ENCODE peak calls at places on chromosomes 3 and 15, in five cellular contexts. One of them, this sample, is unnamed.

GRCh38 chr15:101446527-101447167 is 42.9 kb downstream of the PCSK6 start:
- DNase-seq in neuronal stem cell: no peak
- DNase-seq in IMR-90: no peak
- DNase-seq in mesenchymal stem cell: peak; percentile 84
- DNase-seq in H1: no peak
- DNase-seq in this sample: no peak

GRCh38 chr3:125582707-125583106 is 12.6 kb downstream of the OSBPL11 start:
- DNase-seq in neuronal stem cell: no peak
- DNase-seq in IMR-90: peak; percentile 32
- DNase-seq in mesenchymal stem cell: no peak
- DNase-seq in H1: no peak
- DNase-seq in this sample: no peak

GRCh38 chr3:105793040-105793439 is 75.8 kb downstream of the CBLB start:
- DNase-seq in neuronal stem cell: no peak
- DNase-seq in IMR-90: no peak
- DNase-seq in mesenchymal stem cell: peak; percentile 60
- DNase-seq in H1: no peak
- DNase-seq in this sample: peak; percentile 20

GRCh38 chr3:112411425-112411824 is 78.5 kb downstream of the CD200 start:
- DNase-seq in neuronal stem cell: no peak
- DNase-seq in IMR-90: peak; percentile 18
- DNase-seq in mesenchymal stem cell: no peak
- DNase-seq in H1: no peak
- DNase-seq in this sample: peak; percentile 40

GRCh38 chr15:37106490-37107001 is 6.2 kb upstream of the MEIS2 start:
- DNase-seq in neuronal stem cell: peak; percentile 69
- DNase-seq in IMR-90: peak; percentile 24
- DNase-seq in mesenchymal stem cell: peak; percentile 68
- DNase-seq in H1: peak; percentile 72
- DNase-seq in this sample: peak; percentile 86

GRCh38 chr3:38554127-38554827 is 58.1 kb downstream of the EXOG start:
- DNase-seq in neuronal stem cell: no peak
- DNase-seq in IMR-90: no peak
- DNase-seq in mesenchymal stem cell: no peak
- DNase-seq in H1: no peak
- DNase-seq in this sample: no peak

GRCh38 chr3:13234664-13235063 is 161.4 kb upstream of the IQSEC1 start:
- DNase-seq in neuronal stem cell: no peak
- DNase-seq in IMR-90: no peak
- DNase-seq in mesenchymal stem cell: no peak
- DNase-seq in H1: no peak
- DNase-seq in this sample: no peak

GRCh38 chr3:11328196-11328945 is 56.2 kb downstream of the ATG7 start:
- DNase-seq in neuronal stem cell: no peak
- DNase-seq in IMR-90: no peak
- DNase-seq in mesenchymal stem cell: no peak
- DNase-seq in H1: no peak
- DNase-seq in this sample: no peak

GRCh38 chr3:42080452-42080872 is 10.7 kb upstream of the TRAK1 start:
- DNase-seq in neuronal stem cell: no peak
- DNase-seq in IMR-90: peak; percentile 32
- DNase-seq in mesenchymal stem cell: peak; percentile 68
- DNase-seq in H1: no peak
- DNase-seq in this sample: peak; percentile 79

GRCh38 chr3:120093119-120093922 is 926 bp downstream of the GSK3B start:
- DNase-seq in neuronal stem cell: peak; percentile 78
- DNase-seq in IMR-90: peak; percentile 85
- DNase-seq in mesenchymal stem cell: peak; percentile 93
- DNase-seq in H1: no peak
- DNase-seq in this sample: peak; percentile 94

GRCh38 chr3:194308635-194309213 is 42.4 kb downstream of the CPN2 start:
- DNase-seq in neuronal stem cell: no peak
- DNase-seq in IMR-90: no peak
- DNase-seq in mesenchymal stem cell: no peak
- DNase-seq in H1: no peak
- DNase-seq in this sample: no peak

GRCh38 chr15:28947241-28947674 is 61.5 kb downstream of the APBA2 start:
- DNase-seq in neuronal stem cell: no peak
- DNase-seq in IMR-90: no peak
- DNase-seq in mesenchymal stem cell: no peak
- DNase-seq in H1: no peak
- DNase-seq in this sample: no peak

GRCh38 chr3:113758389-113759029 is 11.7 kb downstream of the ATP6V1A start:
- DNase-seq in neuronal stem cell: no peak
- DNase-seq in IMR-90: peak; percentile 75
- DNase-seq in mesenchymal stem cell: peak; percentile 64
- DNase-seq in H1: no peak
- DNase-seq in this sample: no peak

GRCh38 chr3:149371001-149371722 is 6.3 kb downstream of the TM4SF1 start:
- DNase-seq in neuronal stem cell: no peak
- DNase-seq in IMR-90: peak; percentile 72
- DNase-seq in mesenchymal stem cell: peak; percentile 77
- DNase-seq in H1: no peak
- DNase-seq in this sample: no peak

GRCh38 chr3:50459792-50460191 is 43.6 kb downstream of the CACNA2D2 start:
- DNase-seq in neuronal stem cell: no peak
- DNase-seq in IMR-90: no peak
- DNase-seq in mesenchymal stem cell: no peak
- DNase-seq in H1: no peak
- DNase-seq in this sample: no peak

GRCh38 chr15:47184405-47185221 is 532.7 kb upstream of the SEMA6D start:
- DNase-seq in neuronal stem cell: peak; percentile 41
- DNase-seq in IMR-90: peak; percentile 14
- DNase-seq in mesenchymal stem cell: peak; percentile 27
- DNase-seq in H1: peak; percentile 80
- DNase-seq in this sample: peak; percentile 46

GRCh38 chr3:139770577-139770976 is 92.8 kb upstream of the NMNAT3 start:
- DNase-seq in neuronal stem cell: no peak
- DNase-seq in IMR-90: no peak
- DNase-seq in mesenchymal stem cell: no peak
- DNase-seq in H1: no peak
- DNase-seq in this sample: no peak

GRCh38 chr3:139771331-139771730 is 93.6 kb upstream of the NMNAT3 start:
- DNase-seq in neuronal stem cell: no peak
- DNase-seq in IMR-90: no peak
- DNase-seq in mesenchymal stem cell: no peak
- DNase-seq in H1: no peak
- DNase-seq in this sample: no peak

GRCh38 chr3:139774570-139775302 is 97.0 kb upstream of the NMNAT3 start:
- DNase-seq in neuronal stem cell: peak; percentile 61
- DNase-seq in IMR-90: no peak
- DNase-seq in mesenchymal stem cell: peak; percentile 72
- DNase-seq in H1: peak; percentile 54
- DNase-seq in this sample: peak; percentile 97

DNA sequence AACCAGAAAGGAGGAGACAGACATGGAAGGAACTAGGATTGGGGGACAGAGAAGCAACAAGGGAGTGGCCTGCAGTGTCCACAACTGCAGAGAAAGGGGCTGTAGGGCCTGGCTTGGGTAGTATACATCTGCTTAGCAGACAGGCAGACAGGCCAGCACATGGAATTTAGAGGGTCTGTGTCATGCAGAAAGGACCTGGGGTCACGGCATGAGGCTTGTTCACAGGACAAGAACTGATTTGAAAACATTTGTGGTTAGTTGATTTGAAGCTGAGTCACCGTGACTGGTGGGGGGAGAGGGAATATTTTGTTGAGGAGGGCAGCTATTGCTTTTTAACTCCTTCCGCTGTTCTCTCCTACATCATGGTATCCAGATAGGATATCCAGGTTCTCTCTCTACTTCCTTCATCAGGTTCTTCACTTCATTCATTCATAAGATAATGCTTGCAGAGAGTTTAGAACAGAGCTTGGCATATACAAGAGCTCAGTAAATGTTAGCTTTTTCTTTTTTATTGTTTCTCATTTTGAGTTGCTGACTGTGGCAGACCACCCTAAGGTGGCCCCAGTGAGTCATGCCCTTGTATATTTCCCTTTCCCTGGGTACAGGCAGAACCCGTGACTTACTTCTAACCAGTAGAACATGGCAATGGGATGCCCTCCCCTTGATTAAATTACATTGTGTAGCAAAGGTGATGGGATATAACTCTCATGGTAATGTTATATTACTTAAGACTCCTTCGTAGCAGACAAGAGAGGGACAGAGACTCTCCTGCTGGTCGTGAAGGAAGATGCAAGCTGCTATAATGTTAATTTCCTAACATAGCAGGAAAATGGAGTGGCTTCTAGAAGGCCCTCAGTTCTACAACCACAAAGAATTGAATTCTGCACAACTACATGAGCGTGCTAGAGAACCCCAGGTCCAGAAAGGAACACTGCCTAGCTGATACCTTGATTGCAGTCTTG is 95.0 kb upstream of the NMNAT3 start:
- DNase-seq in neuronal stem cell: no peak
- DNase-seq in IMR-90: peak; percentile 80
- DNase-seq in mesenchymal stem cell: peak; percentile 91
- DNase-seq in H1: no peak
- DNase-seq in this sample: peak; percentile 45
- H3K79me1 ChIP-seq in neuronal stem cell: no peaks in the 10 kb centered on the region
- H3K79me1 ChIP-seq in IMR-90: no peaks in the 10 kb centered on the region
- H3K79me1 ChIP-seq in mesenchymal stem cell: no peaks in the 10 kb centered on the region
- H3K79me1 ChIP-seq in H1: no peaks in the 10 kb centered on the region
- H3K79me1 ChIP-seq in this sample: no peaks in the 10 kb centered on the region

DNA sequence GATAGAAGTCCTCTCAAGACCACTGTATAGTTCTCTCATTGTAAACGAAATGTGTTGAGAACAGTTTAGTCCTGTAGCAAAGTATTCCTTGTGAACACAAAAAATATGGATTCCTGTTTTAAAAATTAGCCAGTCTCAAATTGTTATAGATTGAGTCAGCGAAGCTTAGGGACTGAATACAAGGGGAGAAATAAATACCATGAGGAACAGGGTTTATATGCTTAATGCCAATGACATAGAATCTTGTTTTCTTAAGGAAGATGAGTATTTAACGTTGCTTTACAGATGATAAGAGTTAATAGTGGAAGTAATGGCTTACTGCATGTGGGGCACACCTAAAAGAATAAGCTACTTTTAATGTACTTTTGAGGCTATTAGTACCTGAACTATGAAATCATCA is 37.9 kb downstream of the SETD5 start:
- DNase-seq in neuronal stem cell: no peak
- DNase-seq in IMR-90: peak; percentile 70
- DNase-seq in mesenchymal stem cell: no peak
- DNase-seq in H1: no peak
- DNase-seq in this sample: no peak
- H3K36me3 ChIP-seq in neuronal stem cell: peaks cover 100% of the 10 kb centered on the region
- H3K36me3 ChIP-seq in IMR-90: peaks cover 56% of the 10 kb centered on the region
- H3K36me3 ChIP-seq in mesenchymal stem cell: peaks cover 15% of the 10 kb centered on the region
- H3K36me3 ChIP-seq in H1: peaks cover 27% of the 10 kb centered on the region
- H3K36me3 ChIP-seq in this sample: peaks cover 20% of the 10 kb centered on the region

DNA sequence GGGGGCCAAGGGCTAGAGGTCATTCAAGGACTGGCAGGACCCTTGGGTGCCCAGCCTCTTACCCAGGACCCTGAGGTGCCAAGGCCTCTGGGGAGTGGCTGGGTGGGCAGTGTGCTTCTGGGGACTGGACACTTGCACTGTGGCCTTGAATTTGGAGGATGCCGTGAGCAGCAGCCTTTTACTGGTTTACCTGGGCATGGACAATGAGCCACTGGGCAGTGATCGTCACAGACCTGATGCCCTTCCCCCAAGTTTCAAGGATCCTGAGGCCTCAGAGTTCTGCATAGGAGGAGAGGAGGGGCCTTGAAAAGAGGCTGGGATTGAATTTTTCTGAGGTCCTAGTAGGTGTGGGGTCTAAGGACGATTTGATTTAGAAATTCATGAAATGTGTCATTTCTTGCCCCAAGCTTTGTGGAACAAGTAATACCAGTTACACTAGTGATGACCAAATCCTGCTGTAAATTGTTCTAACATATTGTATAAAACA is 146.1 kb upstream of the TPM1 start:
- DNase-seq in neuronal stem cell: no peak
- DNase-seq in IMR-90: no peak
- DNase-seq in mesenchymal stem cell: no peak
- DNase-seq in H1: no peak
- DNase-seq in this sample: peak; percentile 57
- H3K79me1 ChIP-seq in neuronal stem cell: no peaks in the 10 kb centered on the region
- H3K79me1 ChIP-seq in IMR-90: no peaks in the 10 kb centered on the region
- H3K79me1 ChIP-seq in mesenchymal stem cell: peaks cover 2% of the 10 kb centered on the region
- H3K79me1 ChIP-seq in H1: no peaks in the 10 kb centered on the region
- H3K79me1 ChIP-seq in this sample: no peaks in the 10 kb centered on the region

DNA sequence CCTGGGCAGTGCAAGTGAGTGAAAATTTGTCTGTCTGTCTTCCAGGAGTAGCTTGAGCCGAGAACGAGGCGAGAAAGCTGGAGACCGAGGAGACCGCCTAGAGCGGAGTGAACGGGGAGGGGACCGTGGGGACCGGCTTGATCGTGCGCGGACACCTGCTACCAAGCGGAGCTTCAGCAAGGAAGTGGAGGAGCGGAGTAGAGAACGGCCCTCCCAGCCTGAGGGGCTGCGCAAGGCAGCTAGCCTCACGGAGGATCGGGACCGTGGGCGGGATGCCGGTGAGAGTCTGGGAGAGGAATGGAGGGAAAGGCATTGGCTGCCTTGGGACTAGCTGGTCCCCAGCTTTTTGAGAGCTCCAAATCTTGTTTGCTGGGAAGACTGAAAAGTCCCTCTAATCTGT is 10.2 kb upstream of the FAM131A start:
- DNase-seq in neuronal stem cell: no peak
- DNase-seq in IMR-90: no peak
- DNase-seq in mesenchymal stem cell: no peak
- DNase-seq in H1: no peak
- DNase-seq in this sample: no peak
- H3K36me3 ChIP-seq in neuronal stem cell: peaks cover 100% of the 10 kb centered on the region
- H3K36me3 ChIP-seq in IMR-90: peaks cover 86% of the 10 kb centered on the region
- H3K36me3 ChIP-seq in mesenchymal stem cell: peaks cover 85% of the 10 kb centered on the region
- H3K36me3 ChIP-seq in H1: peaks cover 74% of the 10 kb centered on the region
- H3K36me3 ChIP-seq in this sample: peaks cover 59% of the 10 kb centered on the region

GRCh38 chr15:66848116-66848515 is 146.1 kb downstream of the SMAD6 start:
- DNase-seq in neuronal stem cell: no peak
- DNase-seq in IMR-90: no peak
- DNase-seq in mesenchymal stem cell: no peak
- DNase-seq in H1: no peak
- DNase-seq in this sample: no peak
- H3K79me1 ChIP-seq in neuronal stem cell: no peaks in the 10 kb centered on the region
- H3K79me1 ChIP-seq in IMR-90: peaks cover 29% of the 10 kb centered on the region
- H3K79me1 ChIP-seq in mesenchymal stem cell: peaks cover 26% of the 10 kb centered on the region
- H3K79me1 ChIP-seq in H1: no peaks in the 10 kb centered on the region
- H3K79me1 ChIP-seq in this sample: no peaks in the 10 kb centered on the region

GRCh38 chr3:48419597-48419996 is 10.3 kb downstream of the PLXNB1 start:
- DNase-seq in neuronal stem cell: no peak
- DNase-seq in IMR-90: no peak
- DNase-seq in mesenchymal stem cell: no peak
- DNase-seq in H1: no peak
- DNase-seq in this sample: no peak
- H3K36me3 ChIP-seq in neuronal stem cell: peaks cover 99% of the 10 kb centered on the region
- H3K36me3 ChIP-seq in IMR-90: peaks cover 40% of the 10 kb centered on the region
- H3K36me3 ChIP-seq in mesenchymal stem cell: peaks cover 93% of the 10 kb centered on the region
- H3K36me3 ChIP-seq in H1: peaks cover 43% of the 10 kb centered on the region
- H3K36me3 ChIP-seq in this sample: peaks cover 16% of the 10 kb centered on the region

This sample was measured in mesendoderm.